ENCODE peak calls at places on chromosomes 4 and X, in four cellular contexts. D is naive B cell, U is progenitor cell of endocrine pancreas, W is dermis microvascular lymphatic vessel endothelial cell. Q is an unnamed sample.

GRCh38 chr4:72357908-72358307 is 211.1 kb downstream of the ADAMTS3 start:
- DNase-seq in D (no peak), W (no peak), U (no peak), Q (no peak)

GRCh38 chrX:85499400-85499799 is 119.9 kb upstream of the POF1B start:
- DNase-seq in U (no peak), W (no peak), D (no peak), Q (no peak)

GRCh38 chr4:101292901-101293300 is 54.4 kb downstream of the PPP3CA start:
- DNase-seq in D (no peak), U (no peak), W (no peak), Q (no peak)

GRCh38 chrX:119729408-119730201 is 28.8 kb upstream of the SOWAHD start:
- DNase-seq in D (peak), W (peak), U (peak), Q (peak)

GRCh38 chrX:13939741-13940597 is 89.7 kb downstream of the GEMIN8 start:
- DNase-seq in D (no peak), U (no peak), W (no peak), Q (no peak)

GRCh38 chr4:5027366-5027765 is 8.1 kb upstream of the CYTL1 start:
- DNase-seq in U (no peak), W (no peak), D (no peak), Q (no peak)

GRCh38 chr4:140144937-140145336 is 9.0 kb downstream of the MAML3 start:
- DNase-seq in W (no peak), U (no peak), D (no peak), Q (no peak)

GRCh38 chrX:71815121-71815905 is 52.2 kb downstream of the CXorf49B start:
- DNase-seq in U (no peak), W (no peak), D (no peak), Q (no peak)

GRCh38 chr4:15239866-15240265 is 188.0 kb upstream of the C1QTNF7 start:
- DNase-seq in W (no peak), D (no peak), U (no peak), Q (no peak)

GRCh38 chr4:184385705-184386141 is 88.6 kb downstream of the IRF2 start:
- DNase-seq in D (peak), W (peak), U (no peak), Q (no peak)

GRCh38 chr4:119093042-119093827 is 42.4 kb upstream of the MYOZ2 start:
- DNase-seq in U (no peak), W (peak), D (no peak), Q (no peak)

GRCh38 chrX:15146515-15146914 is 123.4 kb downstream of the ASB9 start:
- DNase-seq in U (no peak), W (peak), D (no peak), Q (no peak)

GRCh38 chr4:7941111-7942018 is 1.7 kb upstream of the AFAP1 start:
- DNase-seq in U (no peak), D (no peak), W (no peak), Q (peak)

GRCh38 chr4:71132486-71132885 is 139.0 kb downstream of the DCK start:
- DNase-seq in U (no peak), D (no peak), W (no peak), Q (no peak)

GRCh38 chrX:39396358-39396995 is 595.2 kb downstream of the MID1IP1 start:
- DNase-seq in D (no peak), W (no peak), U (no peak), Q (no peak)

GRCh38 chr4:78656968-78657445 is 105.4 kb downstream of the ANXA3 start:
- DNase-seq in D (no peak), W (peak), U (no peak), Q (no peak)

GRCh38 chrX:149453911-149454820 is 50.9 kb downstream of the IDS start:
- DNase-seq in D (no peak), W (peak), U (no peak), Q (no peak)

GRCh38 chr4:76969493-76969892 is 19.9 kb downstream of the SEPTIN11 start:
- DNase-seq in D (no peak), U (no peak), W (no peak), Q (no peak)

GRCh38 chrX:22922961-22923360 is 76.8 kb upstream of the DDX53 start:
- DNase-seq in D (no peak), W (no peak), U (no peak), Q (no peak)

GRCh38 chrX:91434351-91435168 is at the start of gene PABPC5:
- DNase-seq in D (no peak), U (peak), W (no peak), Q (peak)

Q was measured in kidney glomerular epithelial cell.